ENCODE peak calls at places on chromosomes 1 and 21, in four cellular contexts. One of them, this sample, is unnamed.

GRCh38 chr1:228377664-228378452 is 28.8 kb downstream of the TRIM11 start:
- DNase-seq in activated CD8-positive, alpha-beta memory T cell treated with anti-CD3 and anti-CD28 coated beads for 48 hours: no peak
- DNase-seq in pancreas: peak; percentile 38
- DNase-seq in retina: peak; percentile 71
- DNase-seq in this sample: no peak

GRCh38 chr1:176959461-176959860 is 205.1 kb downstream of the ASTN1 start:
- DNase-seq in activated CD8-positive, alpha-beta memory T cell treated with anti-CD3 and anti-CD28 coated beads for 48 hours: no peak
- DNase-seq in pancreas: no peak
- DNase-seq in retina: no peak
- DNase-seq in this sample: no peak

GRCh38 chr1:217342105-217342504 is 288.8 kb downstream of the GPATCH2 start:
- DNase-seq in activated CD8-positive, alpha-beta memory T cell treated with anti-CD3 and anti-CD28 coated beads for 48 hours: no peak
- DNase-seq in pancreas: no peak
- DNase-seq in retina: no peak
- DNase-seq in this sample: no peak

GRCh38 chr1:206686486-206687249 is 2.0 kb downstream of the MAPKAPK2 start:
- DNase-seq in activated CD8-positive, alpha-beta memory T cell treated with anti-CD3 and anti-CD28 coated beads for 48 hours: no peak
- DNase-seq in pancreas: no peak
- DNase-seq in retina: no peak
- DNase-seq in this sample: no peak

GRCh38 chr1:20324704-20325406 is 34.2 kb downstream of the VWA5B1 start:
- DNase-seq in activated CD8-positive, alpha-beta memory T cell treated with anti-CD3 and anti-CD28 coated beads for 48 hours: no peak
- DNase-seq in pancreas: no peak
- DNase-seq in retina: no peak
- DNase-seq in this sample: no peak

GRCh38 chr1:159960721-159961381 is 6.8 kb upstream of the SLAMF9 start:
- DNase-seq in activated CD8-positive, alpha-beta memory T cell treated with anti-CD3 and anti-CD28 coated beads for 48 hours: no peak
- DNase-seq in pancreas: no peak
- DNase-seq in retina: no peak
- DNase-seq in this sample: no peak

GRCh38 chr1:16371725-16372124 is 4.7 kb downstream of the SZRD1 start:
- DNase-seq in activated CD8-positive, alpha-beta memory T cell treated with anti-CD3 and anti-CD28 coated beads for 48 hours: no peak
- DNase-seq in pancreas: no peak
- DNase-seq in retina: no peak
- DNase-seq in this sample: no peak

GRCh38 chr1:52119291-52119690 is 22.6 kb upstream of the ZFYVE9 start:
- DNase-seq in activated CD8-positive, alpha-beta memory T cell treated with anti-CD3 and anti-CD28 coated beads for 48 hours: no peak
- DNase-seq in pancreas: no peak
- DNase-seq in retina: no peak
- DNase-seq in this sample: no peak

GRCh38 chr1:248243204-248243603 is 12.0 kb downstream of the OR2M4 start:
- DNase-seq in activated CD8-positive, alpha-beta memory T cell treated with anti-CD3 and anti-CD28 coated beads for 48 hours: no peak
- DNase-seq in pancreas: no peak
- DNase-seq in retina: peak; percentile 54
- DNase-seq in this sample: no peak

GRCh38 chr21:36542312-36543101 is 62.6 kb upstream of the CLDN14 start:
- DNase-seq in activated CD8-positive, alpha-beta memory T cell treated with anti-CD3 and anti-CD28 coated beads for 48 hours: no peak
- DNase-seq in pancreas: peak; percentile 4
- DNase-seq in retina: peak; percentile 40
- DNase-seq in this sample: no peak

GRCh38 chr1:77143529-77144121 is 75.6 kb downstream of the PIGK start:
- DNase-seq in activated CD8-positive, alpha-beta memory T cell treated with anti-CD3 and anti-CD28 coated beads for 48 hours: no peak
- DNase-seq in pancreas: no peak
- DNase-seq in retina: no peak
- DNase-seq in this sample: no peak

GRCh38 chr1:215279682-215280081 is 197.1 kb downstream of the KCNK2 start:
- DNase-seq in activated CD8-positive, alpha-beta memory T cell treated with anti-CD3 and anti-CD28 coated beads for 48 hours: no peak
- DNase-seq in pancreas: no peak
- DNase-seq in retina: no peak
- DNase-seq in this sample: no peak

GRCh38 chr1:180800945-180801344 is 111.8 kb upstream of the KIAA1614 start:
- DNase-seq in activated CD8-positive, alpha-beta memory T cell treated with anti-CD3 and anti-CD28 coated beads for 48 hours: no peak
- DNase-seq in pancreas: no peak
- DNase-seq in retina: no peak
- DNase-seq in this sample: no peak

GRCh38 chr21:37871121-37871862 is 45.0 kb downstream of the KCNJ6 start:
- DNase-seq in activated CD8-positive, alpha-beta memory T cell treated with anti-CD3 and anti-CD28 coated beads for 48 hours: no peak
- DNase-seq in pancreas: no peak
- DNase-seq in retina: no peak
- DNase-seq in this sample: no peak

GRCh38 chr1:183138301-183138700 is 47.8 kb upstream of the LAMC2 start:
- DNase-seq in activated CD8-positive, alpha-beta memory T cell treated with anti-CD3 and anti-CD28 coated beads for 48 hours: no peak
- DNase-seq in pancreas: no peak
- DNase-seq in retina: no peak
- DNase-seq in this sample: no peak

GRCh38 chr1:87117761-87118160 is 203.3 kb downstream of the HS2ST1 start:
- DNase-seq in activated CD8-positive, alpha-beta memory T cell treated with anti-CD3 and anti-CD28 coated beads for 48 hours: no peak
- DNase-seq in pancreas: no peak
- DNase-seq in retina: peak; percentile 8
- DNase-seq in this sample: no peak

GRCh38 chr1:86504895-86505625 is 36.3 kb downstream of the CLCA1 start:
- DNase-seq in activated CD8-positive, alpha-beta memory T cell treated with anti-CD3 and anti-CD28 coated beads for 48 hours: no peak
- DNase-seq in pancreas: no peak
- DNase-seq in retina: no peak
- DNase-seq in this sample: no peak

GRCh38 chr1:29633784-29634183 is 397.5 kb downstream of the PTPRU start:
- DNase-seq in activated CD8-positive, alpha-beta memory T cell treated with anti-CD3 and anti-CD28 coated beads for 48 hours: no peak
- DNase-seq in pancreas: no peak
- DNase-seq in retina: no peak
- DNase-seq in this sample: no peak

GRCh38 chr21:15850645-15851044 is 120.9 kb downstream of the USP25 start:
- DNase-seq in activated CD8-positive, alpha-beta memory T cell treated with anti-CD3 and anti-CD28 coated beads for 48 hours: no peak
- DNase-seq in pancreas: no peak
- DNase-seq in retina: no peak
- DNase-seq in this sample: no peak

GRCh38 chr1:119617751-119618691 is 30.0 kb downstream of the ZNF697 start:
- DNase-seq in activated CD8-positive, alpha-beta memory T cell treated with anti-CD3 and anti-CD28 coated beads for 48 hours: no peak
- DNase-seq in pancreas: peak; percentile 34
- DNase-seq in retina: no peak
- DNase-seq in this sample: no peak

GRCh38 chr1:113325039-113325438 is 65.3 kb upstream of the MAGI3 start:
- DNase-seq in activated CD8-positive, alpha-beta memory T cell treated with anti-CD3 and anti-CD28 coated beads for 48 hours: no peak
- DNase-seq in pancreas: no peak
- DNase-seq in retina: no peak
- DNase-seq in this sample: no peak

GRCh38 chr1:117301906-117302305 is 65.3 kb upstream of the MAN1A2 start:
- DNase-seq in activated CD8-positive, alpha-beta memory T cell treated with anti-CD3 and anti-CD28 coated beads for 48 hours: no peak
- DNase-seq in pancreas: no peak
- DNase-seq in retina: no peak
- DNase-seq in this sample: no peak

GRCh38 chr1:11938722-11939526 is 4.4 kb downstream of the PLOD1 start:
- DNase-seq in activated CD8-positive, alpha-beta memory T cell treated with anti-CD3 and anti-CD28 coated beads for 48 hours: no peak
- DNase-seq in pancreas: no peak
- DNase-seq in retina: no peak
- DNase-seq in this sample: no peak

GRCh38 chr1:11891433-11892186 is 32.9 kb upstream of the NPPB start:
- DNase-seq in activated CD8-positive, alpha-beta memory T cell treated with anti-CD3 and anti-CD28 coated beads for 48 hours: no peak
- DNase-seq in pancreas: no peak
- DNase-seq in retina: no peak
- DNase-seq in this sample: no peak

GRCh38 chr1:61589382-61589765 is 135.6 kb downstream of the TM2D1 start:
- DNase-seq in activated CD8-positive, alpha-beta memory T cell treated with anti-CD3 and anti-CD28 coated beads for 48 hours: no peak
- DNase-seq in pancreas: no peak
- DNase-seq in retina: peak; percentile 44
- DNase-seq in this sample: no peak

GRCh38 chr1:203250936-203251335 is 21.5 kb upstream of the CHIT1 start:
- DNase-seq in activated CD8-positive, alpha-beta memory T cell treated with anti-CD3 and anti-CD28 coated beads for 48 hours: no peak
- DNase-seq in pancreas: no peak
- DNase-seq in retina: no peak
- DNase-seq in this sample: no peak

GRCh38 chr1:185058103-185058502 is 12.7 kb downstream of the RNF2 start:
- DNase-seq in activated CD8-positive, alpha-beta memory T cell treated with anti-CD3 and anti-CD28 coated beads for 48 hours: no peak
- DNase-seq in pancreas: no peak
- DNase-seq in retina: no peak
- DNase-seq in this sample: no peak

GRCh38 chr1:28518000-28518744 is 12.3 kb downstream of the RCC1 start:
- DNase-seq in activated CD8-positive, alpha-beta memory T cell treated with anti-CD3 and anti-CD28 coated beads for 48 hours: peak; percentile 91
- DNase-seq in pancreas: peak; percentile 86
- DNase-seq in retina: peak; percentile 97
- DNase-seq in this sample: peak; percentile 81

GRCh38 chr1:18592368-18592767 is 38.3 kb upstream of the PAX7 start:
- DNase-seq in activated CD8-positive, alpha-beta memory T cell treated with anti-CD3 and anti-CD28 coated beads for 48 hours: no peak
- DNase-seq in pancreas: no peak
- DNase-seq in retina: no peak
- DNase-seq in this sample: no peak

GRCh38 chr21:24023402-24023801 is 1583.9 kb downstream of the MRPL39 start:
- DNase-seq in activated CD8-positive, alpha-beta memory T cell treated with anti-CD3 and anti-CD28 coated beads for 48 hours: no peak
- DNase-seq in pancreas: no peak
- DNase-seq in retina: no peak
- DNase-seq in this sample: no peak

GRCh38 chr21:42937960-42938580 is 12.6 kb upstream of the ERVH48-1 start:
- DNase-seq in activated CD8-positive, alpha-beta memory T cell treated with anti-CD3 and anti-CD28 coated beads for 48 hours: no peak
- DNase-seq in pancreas: no peak
- DNase-seq in retina: no peak
- DNase-seq in this sample: no peak

GRCh38 chr1:184110253-184111204 is 59.0 kb downstream of the TSEN15 start:
- DNase-seq in activated CD8-positive, alpha-beta memory T cell treated with anti-CD3 and anti-CD28 coated beads for 48 hours: no peak
- DNase-seq in pancreas: no peak
- DNase-seq in retina: no peak
- DNase-seq in this sample: no peak

GRCh38 chr1:196774603-196775002 is at the start of gene CFHR3:
- DNase-seq in activated CD8-positive, alpha-beta memory T cell treated with anti-CD3 and anti-CD28 coated beads for 48 hours: no peak
- DNase-seq in pancreas: no peak
- DNase-seq in retina: no peak
- DNase-seq in this sample: no peak